ENCODE peak calls at places on chromosomes 11 and 22, in five cellular contexts. One of them, this sample, is unnamed.

GRCh38 chr22:22548910-22549309 is 10.2 kb downstream of the PRAME start:
- DNase-seq in left ventricle myocardium inferior: no peak
- DNase-seq in body of pancreas: no peak
- DNase-seq in choroid plexus epithelial cell: no peak
- DNase-seq in heart right ventricle: no peak
- DNase-seq in this sample: no peak

GRCh38 chr11:34344410-34345011 is 13.3 kb downstream of the ABTB2 start:
- DNase-seq in left ventricle myocardium inferior: no peak
- DNase-seq in body of pancreas: peak; percentile 32
- DNase-seq in choroid plexus epithelial cell: no peak
- DNase-seq in heart right ventricle: no peak
- DNase-seq in this sample: no peak

GRCh38 chr11:1194231-1194976 is 28.5 kb upstream of the MUC5B start:
- DNase-seq in left ventricle myocardium inferior: peak; percentile 11
- DNase-seq in body of pancreas: peak; percentile 6
- DNase-seq in choroid plexus epithelial cell: no peak
- DNase-seq in heart right ventricle: no peak
- DNase-seq in this sample: no peak

GRCh38 chr22:42388130-42388797 is 43.9 kb downstream of the NFAM1 start:
- DNase-seq in left ventricle myocardium inferior: no peak
- DNase-seq in body of pancreas: peak; percentile 60
- DNase-seq in choroid plexus epithelial cell: peak; percentile 11
- DNase-seq in heart right ventricle: no peak
- DNase-seq in this sample: no peak

GRCh38 chr22:46070722-46071450 is 79.4 kb upstream of the PPARA start:
- DNase-seq in left ventricle myocardium inferior: peak; percentile 78
- DNase-seq in body of pancreas: peak; percentile 62
- DNase-seq in choroid plexus epithelial cell: peak; percentile 60
- DNase-seq in heart right ventricle: peak; percentile 78
- DNase-seq in this sample: peak; percentile 28

GRCh38 chr22:24433868-24434471 is 6.6 kb downstream of the ADORA2A start:
- DNase-seq in left ventricle myocardium inferior: no peak
- DNase-seq in body of pancreas: no peak
- DNase-seq in choroid plexus epithelial cell: no peak
- DNase-seq in heart right ventricle: no peak
- DNase-seq in this sample: no peak

GRCh38 chr11:94938399-94939055 is 34.8 kb downstream of the CWC15 start:
- DNase-seq in left ventricle myocardium inferior: peak; percentile 82
- DNase-seq in body of pancreas: peak; percentile 55
- DNase-seq in choroid plexus epithelial cell: peak; percentile 93
- DNase-seq in heart right ventricle: peak; percentile 76
- DNase-seq in this sample: no peak

GRCh38 chr22:39144101-39144815 is 8.2 kb downstream of the CBX7 start:
- DNase-seq in left ventricle myocardium inferior: no peak
- DNase-seq in body of pancreas: peak; percentile 37
- DNase-seq in choroid plexus epithelial cell: peak; percentile 65
- DNase-seq in heart right ventricle: no peak
- DNase-seq in this sample: peak; percentile 49

GRCh38 chr11:35115688-35116030 is 23.3 kb upstream of the CD44 start:
- DNase-seq in left ventricle myocardium inferior: no peak
- DNase-seq in body of pancreas: no peak
- DNase-seq in choroid plexus epithelial cell: no peak
- DNase-seq in heart right ventricle: no peak
- DNase-seq in this sample: no peak

GRCh38 chr11:57131080-57131790 is 50.5 kb upstream of the LRRC55 start:
- DNase-seq in left ventricle myocardium inferior: peak; percentile 20
- DNase-seq in body of pancreas: peak; percentile 21
- DNase-seq in choroid plexus epithelial cell: peak; percentile 31
- DNase-seq in heart right ventricle: peak; percentile 20
- DNase-seq in this sample: no peak

GRCh38 chr11:27317751-27318150 is 45.3 kb downstream of the CCDC34 start:
- DNase-seq in left ventricle myocardium inferior: no peak
- DNase-seq in body of pancreas: no peak
- DNase-seq in choroid plexus epithelial cell: peak; percentile 64
- DNase-seq in heart right ventricle: no peak
- DNase-seq in this sample: no peak

GRCh38 chr11:66116576-66117361 is 46.7 kb downstream of the PACS1 start:
- DNase-seq in left ventricle myocardium inferior: no peak
- DNase-seq in body of pancreas: no peak
- DNase-seq in choroid plexus epithelial cell: no peak
- DNase-seq in heart right ventricle: no peak
- DNase-seq in this sample: no peak

GRCh38 chr11:37857726-37858125 is 1259.7 kb upstream of the RAG2 start:
- DNase-seq in left ventricle myocardium inferior: no peak
- DNase-seq in body of pancreas: no peak
- DNase-seq in choroid plexus epithelial cell: no peak
- DNase-seq in heart right ventricle: no peak
- DNase-seq in this sample: no peak

GRCh38 chr11:74749127-74749964 is 697 bp downstream of the RNF169 start:
- DNase-seq in left ventricle myocardium inferior: peak; percentile 55
- DNase-seq in body of pancreas: peak; percentile 49
- DNase-seq in choroid plexus epithelial cell: peak; percentile 38
- DNase-seq in heart right ventricle: peak; percentile 62
- DNase-seq in this sample: peak; percentile 59

GRCh38 chr11:19345848-19346681 is 105.3 kb upstream of the E2F8 start:
- DNase-seq in left ventricle myocardium inferior: peak; percentile 18
- DNase-seq in body of pancreas: peak; percentile 21
- DNase-seq in choroid plexus epithelial cell: peak; percentile 56
- DNase-seq in heart right ventricle: peak; percentile 26
- DNase-seq in this sample: no peak

GRCh38 chr11:87477321-87477720 is 439.6 kb downstream of the TMEM135 start:
- DNase-seq in left ventricle myocardium inferior: no peak
- DNase-seq in body of pancreas: no peak
- DNase-seq in choroid plexus epithelial cell: no peak
- DNase-seq in heart right ventricle: no peak
- DNase-seq in this sample: no peak

GRCh38 chr22:42711895-42712837 is 8.5 kb downstream of the A4GALT start:
- DNase-seq in left ventricle myocardium inferior: no peak
- DNase-seq in body of pancreas: no peak
- DNase-seq in choroid plexus epithelial cell: no peak
- DNase-seq in heart right ventricle: no peak
- DNase-seq in this sample: no peak

GRCh38 chr22:40819741-40820140 is 595 bp upstream of the SLC25A17 start:
- DNase-seq in left ventricle myocardium inferior: no peak
- DNase-seq in body of pancreas: no peak
- DNase-seq in choroid plexus epithelial cell: peak; percentile 51
- DNase-seq in heart right ventricle: no peak
- DNase-seq in this sample: no peak

GRCh38 chr11:75929706-75930105 is 114.7 kb downstream of the UVRAG start:
- DNase-seq in left ventricle myocardium inferior: no peak
- DNase-seq in body of pancreas: no peak
- DNase-seq in choroid plexus epithelial cell: no peak
- DNase-seq in heart right ventricle: no peak
- DNase-seq in this sample: no peak

GRCh38 chr11:93861808-93862207 is 11.4 kb upstream of the VSTM5 start:
- DNase-seq in left ventricle myocardium inferior: peak; percentile 31
- DNase-seq in body of pancreas: no peak
- DNase-seq in choroid plexus epithelial cell: no peak
- DNase-seq in heart right ventricle: peak; percentile 47
- DNase-seq in this sample: no peak

GRCh38 chr22:38694049-38694448 is 6.7 kb downstream of the JOSD1 start:
- DNase-seq in left ventricle myocardium inferior: no peak
- DNase-seq in body of pancreas: no peak
- DNase-seq in choroid plexus epithelial cell: no peak
- DNase-seq in heart right ventricle: no peak
- DNase-seq in this sample: no peak

GRCh38 chr22:49166746-49167145 is 660.9 kb downstream of the BRD1 start:
- DNase-seq in left ventricle myocardium inferior: no peak
- DNase-seq in body of pancreas: no peak
- DNase-seq in choroid plexus epithelial cell: no peak
- DNase-seq in heart right ventricle: no peak
- DNase-seq in this sample: no peak

GRCh38 chr11:79255965-79256364 is 184.9 kb downstream of the TENM4 start:
- DNase-seq in left ventricle myocardium inferior: no peak
- DNase-seq in body of pancreas: no peak
- DNase-seq in choroid plexus epithelial cell: no peak
- DNase-seq in heart right ventricle: no peak
- DNase-seq in this sample: no peak

GRCh38 chr22:44963832-44964721 is 45.7 kb downstream of the PHF21B start:
- DNase-seq in left ventricle myocardium inferior: no peak
- DNase-seq in body of pancreas: no peak
- DNase-seq in choroid plexus epithelial cell: no peak
- DNase-seq in heart right ventricle: no peak
- DNase-seq in this sample: no peak

GRCh38 chr11:111063711-111064110 is 181.8 kb upstream of the POU2AF2 start:
- DNase-seq in left ventricle myocardium inferior: no peak
- DNase-seq in body of pancreas: no peak
- DNase-seq in choroid plexus epithelial cell: peak; percentile 28
- DNase-seq in heart right ventricle: no peak
- DNase-seq in this sample: no peak

GRCh38 chr11:118672865-118673264 is 6.6 kb downstream of the TREH start:
- DNase-seq in left ventricle myocardium inferior: no peak
- DNase-seq in body of pancreas: no peak
- DNase-seq in choroid plexus epithelial cell: peak; percentile 28
- DNase-seq in heart right ventricle: no peak
- DNase-seq in this sample: no peak

GRCh38 chr22:46551996-46552395 is 14.6 kb upstream of the CELSR1 start:
- DNase-seq in left ventricle myocardium inferior: peak; percentile 2
- DNase-seq in body of pancreas: no peak
- DNase-seq in choroid plexus epithelial cell: no peak
- DNase-seq in heart right ventricle: no peak
- DNase-seq in this sample: no peak

GRCh38 chr22:21030621-21031544 is 1.5 kb downstream of the SLC7A4 start:
- DNase-seq in left ventricle myocardium inferior: no peak
- DNase-seq in body of pancreas: no peak
- DNase-seq in choroid plexus epithelial cell: no peak
- DNase-seq in heart right ventricle: no peak
- DNase-seq in this sample: no peak

GRCh38 chr11:3860360-3860759 is 4.9 kb downstream of the STIM1 start:
- DNase-seq in left ventricle myocardium inferior: no peak
- DNase-seq in body of pancreas: no peak
- DNase-seq in choroid plexus epithelial cell: peak; percentile 30
- DNase-seq in heart right ventricle: no peak
- DNase-seq in this sample: no peak

GRCh38 chr11:68002943-68003845 is 703 bp downstream of the UNC93B1 start:
- DNase-seq in left ventricle myocardium inferior: no peak
- DNase-seq in body of pancreas: peak; percentile 73
- DNase-seq in choroid plexus epithelial cell: no peak
- DNase-seq in heart right ventricle: peak; percentile 49
- DNase-seq in this sample: peak; percentile 60

GRCh38 chr11:8252946-8253345 is 10.7 kb downstream of the LMO1 start:
- DNase-seq in left ventricle myocardium inferior: no peak
- DNase-seq in body of pancreas: peak; percentile 3
- DNase-seq in choroid plexus epithelial cell: no peak
- DNase-seq in heart right ventricle: no peak
- DNase-seq in this sample: no peak

GRCh38 chr22:41256254-41256897 is 15.6 kb upstream of the CHADL start:
- DNase-seq in left ventricle myocardium inferior: no peak
- DNase-seq in body of pancreas: no peak
- DNase-seq in choroid plexus epithelial cell: peak; percentile 90
- DNase-seq in heart right ventricle: no peak
- DNase-seq in this sample: no peak

GRCh38 chr11:102244681-102245409 is 72.4 kb upstream of the BIRC3 start:
- DNase-seq in left ventricle myocardium inferior: no peak
- DNase-seq in body of pancreas: no peak
- DNase-seq in choroid plexus epithelial cell: peak; percentile 73
- DNase-seq in heart right ventricle: no peak
- DNase-seq in this sample: no peak

GRCh38 chr11:81895258-81895657 is 838.4 kb downstream of the FAM181B start:
- DNase-seq in left ventricle myocardium inferior: no peak
- DNase-seq in body of pancreas: no peak
- DNase-seq in choroid plexus epithelial cell: no peak
- DNase-seq in heart right ventricle: no peak
- DNase-seq in this sample: no peak

GRCh38 chr11:70176940-70177689 is 26.0 kb upstream of the FADD start:
- DNase-seq in left ventricle myocardium inferior: no peak
- DNase-seq in body of pancreas: no peak
- DNase-seq in choroid plexus epithelial cell: peak; percentile 8
- DNase-seq in heart right ventricle: no peak
- DNase-seq in this sample: peak; percentile 34

GRCh38 chr11:13667245-13667644 is 1.2 kb upstream of the FAR1 start:
- DNase-seq in left ventricle myocardium inferior: no peak
- DNase-seq in body of pancreas: no peak
- DNase-seq in choroid plexus epithelial cell: peak; percentile 8
- DNase-seq in heart right ventricle: no peak
- DNase-seq in this sample: peak; percentile 2

This sample was measured in stimulated activated naive B cell treated with anti-CD40 and anti-IgM and Interleukin-4, amounts not matched to agents 10 μg/mL and 1 μg/mL and 100 μg/mL, for 72 hours.